ENCODE peak calls at places on chromosomes 3 and 15, in ten cellular contexts. X is NCI-H524, T is HT1080, O is A549, D is nephron progenitor cell, W is cardiac fibroblast, Q is fibroblast of lung, L is fibroblast of mammary gland, R is AG04450, E is activated T-cell treated with anti-CD3 and anti-CD28 coated beads for 1 hour. C is an unnamed sample.

GRCh38 chr3:32614956-32615355 is 44.3 kb upstream of the DYNC1LI1 start:
- DNase-seq in Q (peak; percentile 68), O (no peak), R (peak; percentile 58), X (no peak), D (no peak), L (peak; percentile 70), T (peak; percentile 73), W (peak; percentile 63), E (no peak), C (no peak)

GRCh38 chr3:193847402-193847801 is 254.4 kb downstream of the OPA1 start:
- DNase-seq in T (no peak), W (no peak), L (no peak), O (no peak), R (no peak), Q (no peak), D (no peak), X (no peak), E (no peak), C (no peak)

GRCh38 chr3:195458188-195458800 is 15.5 kb upstream of the ACAP2 start:
- DNase-seq in W (peak; percentile 39), L (no peak), X (no peak), E (no peak), O (no peak), Q (no peak), T (no peak), R (no peak), D (no peak), C (no peak)

GRCh38 chr3:99586680-99587079 is 51.7 kb upstream of the COL8A1 start:
- DNase-seq in W (peak; percentile 46), T (no peak), L (peak; percentile 18), E (no peak), Q (peak; percentile 25), O (no peak), R (no peak), D (no peak), X (no peak), C (no peak)

GRCh38 chr3:100740207-100740606 is 30.9 kb downstream of the TFG start:
- DNase-seq in W (no peak), O (no peak), L (peak; percentile 25), R (no peak), X (no peak), Q (no peak), D (no peak), T (peak; percentile 6), E (no peak), C (no peak)

GRCh38 chr15:78155355-78155939 is 6.3 kb downstream of the IDH3A start:
- DNase-seq in W (no peak), X (no peak), Q (no peak), E (no peak), T (no peak), R (no peak), D (no peak), O (no peak), L (no peak), C (no peak)

GRCh38 chr3:10601131-10601856 is 95.9 kb upstream of the ATP2B2 start:
- DNase-seq in T (no peak), L (no peak), W (no peak), D (no peak), Q (peak; percentile 62), X (no peak), O (no peak), R (no peak), E (no peak), C (no peak)

GRCh38 chr3:15899438-15899837 is 101.7 kb upstream of the ANKRD28 start:
- DNase-seq in R (peak; percentile 26), Q (peak; percentile 99), T (peak; percentile 64), E (no peak), L (peak; percentile 87), D (no peak), W (peak; percentile 83), O (peak; percentile 32), X (peak; percentile 52), C (no peak)

GRCh38 chr3:123021986-123022510 is 5.5 kb downstream of the SEMA5B start:
- DNase-seq in R (no peak), T (no peak), W (no peak), X (peak; percentile 97), L (no peak), D (no peak), E (no peak), Q (no peak), O (no peak), C (no peak)

GRCh38 chr3:33883538-33884203 is 85.2 kb downstream of the PDCD6IP start:
- DNase-seq in Q (peak; percentile 15), X (peak; percentile 44), E (no peak), R (no peak), T (peak; percentile 36), D (peak; percentile 31), O (peak; percentile 33), W (peak; percentile 69), L (peak; percentile 60), C (no peak)

GRCh38 chr3:196144383-196145105 is 62.7 kb upstream of the TFRC start:
- DNase-seq in W (peak; percentile 86), L (peak; percentile 77), Q (peak; percentile 84), X (no peak), T (peak; percentile 69), D (no peak), R (peak; percentile 42), O (no peak), E (no peak), C (no peak)

GRCh38 chr3:14410501-14411165 is 8.2 kb downstream of the SLC6A6 start:
- DNase-seq in D (no peak), O (peak; percentile 98), E (no peak), X (no peak), T (peak; percentile 98), L (peak; percentile 88), W (peak; percentile 92), R (peak; percentile 53), Q (peak; percentile 85), C (no peak)

GRCh38 chr3:40613306-40613705 is 88.5 kb downstream of the ZNF621 start:
- DNase-seq in Q (no peak), R (no peak), O (no peak), W (no peak), E (no peak), T (no peak), D (no peak), X (no peak), L (no peak), C (no peak)

GRCh38 chr3:143531101-143531500 is 317.2 kb downstream of the SLC9A9 start:
- DNase-seq in L (peak; percentile 84), W (no peak), R (no peak), O (no peak), D (no peak), Q (no peak), E (no peak), X (no peak), T (no peak), C (no peak)

GRCh38 chr3:102492300-102492699 is 57.5 kb downstream of the ZPLD1 start:
- DNase-seq in R (no peak), L (no peak), X (no peak), W (no peak), Q (no peak), T (no peak), D (no peak), O (no peak), E (no peak), C (no peak)

GRCh38 chr3:14285526-14285925 is 106.9 kb downstream of the LSM3 start:
- DNase-seq in X (peak; percentile 99), Q (no peak), L (no peak), R (no peak), W (no peak), T (no peak), O (no peak), D (no peak), E (no peak), C (no peak)

GRCh38 chr15:92809880-92810361 is 90.2 kb upstream of the CHD2 start:
- DNase-seq in X (peak; percentile 66), Q (peak; percentile 67), E (no peak), T (no peak), D (no peak), W (peak; percentile 65), O (peak; percentile 65), R (no peak), L (peak; percentile 49), C (no peak)

GRCh38 chr3:58749948-58750347 is 83.4 kb upstream of the FAM3D start:
- DNase-seq in R (no peak), Q (no peak), L (no peak), W (no peak), D (no peak), O (no peak), E (no peak), T (no peak), X (no peak), C (no peak)

GRCh38 chr3:127803619-127804018 is 18.7 kb downstream of the MGLL start:
- DNase-seq in W (peak; percentile 98), R (peak; percentile 72), Q (peak; percentile 93), E (no peak), X (no peak), L (peak; percentile 98), T (peak; percentile 99), D (no peak), O (peak; percentile 81), C (no peak)

GRCh38 chr15:36364377-36364776 is 215.0 kb upstream of the CDIN1 start:
- DNase-seq in E (no peak), R (no peak), X (no peak), W (no peak), Q (no peak), L (peak; percentile 39), O (no peak), D (no peak), T (no peak), C (no peak)